ENCODE peak calls at places on chromosome 6, in ten cellular contexts. One of them, this sample, is unnamed.
A peak's percentile ranks its signal among the peaks of the same experiment; 100 is the strongest.

GRCh38 chr6:131023834-131024504 is 39.1 kb downstream of the EPB41L2 start:
- DNase-seq in astrocyte of the cerebellum: peak; percentile 42
- DNase-seq in progenitor cell of endocrine pancreas: no peak
- DNase-seq in MM.1S: no peak
- DNase-seq in pancreas: no peak
- DNase-seq in ovary: no peak
- DNase-seq in endodermal cell: no peak
- DNase-seq in left lung: no peak
- DNase-seq in GM13977: no peak
- DNase-seq in IMR-90: peak; percentile 82
- DNase-seq in this sample: peak; percentile 52

GRCh38 chr6:167572841-167573271 is 248.0 kb downstream of the TTLL2 start:
- DNase-seq in astrocyte of the cerebellum: no peak
- DNase-seq in progenitor cell of endocrine pancreas: no peak
- DNase-seq in MM.1S: no peak
- DNase-seq in pancreas: no peak
- DNase-seq in ovary: no peak
- DNase-seq in endodermal cell: peak; percentile 52
- DNase-seq in left lung: peak; percentile 62
- DNase-seq in GM13977: no peak
- DNase-seq in IMR-90: no peak
- DNase-seq in this sample: no peak

GRCh38 chr6:150098155-150098554 is 29.2 kb upstream of the ULBP3 start:
- DNase-seq in astrocyte of the cerebellum: no peak
- DNase-seq in progenitor cell of endocrine pancreas: no peak
- DNase-seq in MM.1S: no peak
- DNase-seq in pancreas: no peak
- DNase-seq in ovary: no peak
- DNase-seq in endodermal cell: no peak
- DNase-seq in left lung: no peak
- DNase-seq in GM13977: no peak
- DNase-seq in IMR-90: no peak
- DNase-seq in this sample: no peak

GRCh38 chr6:88492824-88493223 is 326.7 kb upstream of the CNR1 start:
- DNase-seq in astrocyte of the cerebellum: peak; percentile 34
- DNase-seq in progenitor cell of endocrine pancreas: no peak
- DNase-seq in MM.1S: peak; percentile 15
- DNase-seq in pancreas: no peak
- DNase-seq in ovary: no peak
- DNase-seq in endodermal cell: no peak
- DNase-seq in left lung: no peak
- DNase-seq in GM13977: no peak
- DNase-seq in IMR-90: peak; percentile 28
- DNase-seq in this sample: no peak

GRCh38 chr6:149950423-149950822 is 8.6 kb downstream of the ULBP2 start:
- DNase-seq in astrocyte of the cerebellum: no peak
- DNase-seq in progenitor cell of endocrine pancreas: no peak
- DNase-seq in MM.1S: no peak
- DNase-seq in pancreas: no peak
- DNase-seq in ovary: no peak
- DNase-seq in endodermal cell: peak; percentile 7
- DNase-seq in left lung: no peak
- DNase-seq in GM13977: no peak
- DNase-seq in IMR-90: no peak
- DNase-seq in this sample: no peak

GRCh38 chr6:44820366-44821158 is 433.1 kb downstream of the CDC5L start:
- DNase-seq in astrocyte of the cerebellum: no peak
- DNase-seq in progenitor cell of endocrine pancreas: no peak
- DNase-seq in MM.1S: no peak
- DNase-seq in pancreas: no peak
- DNase-seq in ovary: no peak
- DNase-seq in endodermal cell: no peak
- DNase-seq in left lung: no peak
- DNase-seq in GM13977: no peak
- DNase-seq in IMR-90: peak; percentile 13
- DNase-seq in this sample: no peak

GRCh38 chr6:126267621-126268020 is 72.3 kb upstream of the CENPW start:
- DNase-seq in astrocyte of the cerebellum: no peak
- DNase-seq in progenitor cell of endocrine pancreas: no peak
- DNase-seq in MM.1S: no peak
- DNase-seq in pancreas: no peak
- DNase-seq in ovary: no peak
- DNase-seq in endodermal cell: no peak
- DNase-seq in left lung: no peak
- DNase-seq in GM13977: no peak
- DNase-seq in IMR-90: no peak
- DNase-seq in this sample: no peak

GRCh38 chr6:106782524-106783265 is 153.3 kb downstream of the QRSL1 start:
- DNase-seq in astrocyte of the cerebellum: no peak
- DNase-seq in progenitor cell of endocrine pancreas: no peak
- DNase-seq in MM.1S: no peak
- DNase-seq in pancreas: peak; percentile 86
- DNase-seq in ovary: no peak
- DNase-seq in endodermal cell: no peak
- DNase-seq in left lung: no peak
- DNase-seq in GM13977: no peak
- DNase-seq in IMR-90: no peak
- DNase-seq in this sample: no peak

GRCh38 chr6:49550413-49551125 is at the start of gene C6orf141:
- DNase-seq in astrocyte of the cerebellum: no peak
- DNase-seq in progenitor cell of endocrine pancreas: peak; percentile 28
- DNase-seq in MM.1S: peak; percentile 61
- DNase-seq in pancreas: peak; percentile 41
- DNase-seq in ovary: no peak
- DNase-seq in endodermal cell: peak; percentile 92
- DNase-seq in left lung: peak; percentile 84
- DNase-seq in GM13977: peak; percentile 61
- DNase-seq in IMR-90: no peak
- DNase-seq in this sample: no peak

GRCh38 chr6:131173680-131174079 is 38.4 kb downstream of the AKAP7 start:
- DNase-seq in astrocyte of the cerebellum: peak; percentile 37
- DNase-seq in progenitor cell of endocrine pancreas: no peak
- DNase-seq in MM.1S: no peak
- DNase-seq in pancreas: no peak
- DNase-seq in ovary: no peak
- DNase-seq in endodermal cell: no peak
- DNase-seq in left lung: no peak
- DNase-seq in GM13977: no peak
- DNase-seq in IMR-90: peak; percentile 41
- DNase-seq in this sample: peak; percentile 37

GRCh38 chr6:132648356-132648755 is 10.6 kb downstream of the TAAR1 start:
- DNase-seq in astrocyte of the cerebellum: peak; percentile 57
- DNase-seq in progenitor cell of endocrine pancreas: no peak
- DNase-seq in MM.1S: no peak
- DNase-seq in pancreas: no peak
- DNase-seq in ovary: no peak
- DNase-seq in endodermal cell: no peak
- DNase-seq in left lung: no peak
- DNase-seq in GM13977: peak; percentile 9
- DNase-seq in IMR-90: peak; percentile 74
- DNase-seq in this sample: no peak

GRCh38 chr6:156359912-156360311 is 417.3 kb upstream of the ARID1B start:
- DNase-seq in astrocyte of the cerebellum: no peak
- DNase-seq in progenitor cell of endocrine pancreas: no peak
- DNase-seq in MM.1S: no peak
- DNase-seq in pancreas: no peak
- DNase-seq in ovary: no peak
- DNase-seq in endodermal cell: peak; percentile 90
- DNase-seq in left lung: no peak
- DNase-seq in GM13977: peak; percentile 15
- DNase-seq in IMR-90: no peak
- DNase-seq in this sample: no peak
- TF ChIP-seq CTCF in astrocyte of the cerebellum: no peak
- TF ChIP-seq CTCF in progenitor cell of endocrine pancreas: no peak
- TF ChIP-seq CTCF in MM.1S: peak; percentile 11
- TF ChIP-seq CTCF in pancreas: no peak
- TF ChIP-seq CTCF in ovary: no peak
- TF ChIP-seq CTCF in endodermal cell: peak; percentile 69
- TF ChIP-seq CTCF in left lung: no peak
- TF ChIP-seq CTCF in GM13977: peak; percentile 29
- TF ChIP-seq CTCF in IMR-90: no peak
- TF ChIP-seq CTCF in this sample: no peak

GRCh38 chr6:99013145-99013544 is 65.4 kb upstream of the FBXL4 start:
- DNase-seq in astrocyte of the cerebellum: peak; percentile 92
- DNase-seq in progenitor cell of endocrine pancreas: no peak
- DNase-seq in MM.1S: no peak
- DNase-seq in pancreas: no peak
- DNase-seq in ovary: no peak
- DNase-seq in endodermal cell: no peak
- DNase-seq in left lung: no peak
- DNase-seq in GM13977: no peak
- DNase-seq in IMR-90: peak; percentile 97
- DNase-seq in this sample: peak; percentile 100

GRCh38 chr6:99013661-99014458 is 66.1 kb upstream of the FBXL4 start:
- DNase-seq in astrocyte of the cerebellum: no peak
- DNase-seq in progenitor cell of endocrine pancreas: no peak
- DNase-seq in MM.1S: no peak
- DNase-seq in pancreas: no peak
- DNase-seq in ovary: no peak
- DNase-seq in endodermal cell: no peak
- DNase-seq in left lung: no peak
- DNase-seq in GM13977: no peak
- DNase-seq in IMR-90: peak; percentile 23
- DNase-seq in this sample: no peak

GRCh38 chr6:99019341-99019740 is 71.6 kb upstream of the FBXL4 start:
- DNase-seq in astrocyte of the cerebellum: no peak
- DNase-seq in progenitor cell of endocrine pancreas: no peak
- DNase-seq in MM.1S: no peak
- DNase-seq in pancreas: no peak
- DNase-seq in ovary: no peak
- DNase-seq in endodermal cell: no peak
- DNase-seq in left lung: no peak
- DNase-seq in GM13977: no peak
- DNase-seq in IMR-90: peak; percentile 45
- DNase-seq in this sample: peak; percentile 44

GRCh38 chr6:99011151-99011550 is 63.4 kb upstream of the FBXL4 start:
- DNase-seq in astrocyte of the cerebellum: no peak
- DNase-seq in progenitor cell of endocrine pancreas: no peak
- DNase-seq in MM.1S: no peak
- DNase-seq in pancreas: no peak
- DNase-seq in ovary: no peak
- DNase-seq in endodermal cell: no peak
- DNase-seq in left lung: no peak
- DNase-seq in GM13977: no peak
- DNase-seq in IMR-90: no peak
- DNase-seq in this sample: no peak

GRCh38 chr6:99016355-99016754 is 68.6 kb upstream of the FBXL4 start:
- DNase-seq in astrocyte of the cerebellum: peak; percentile 88
- DNase-seq in progenitor cell of endocrine pancreas: no peak
- DNase-seq in MM.1S: peak; percentile 63
- DNase-seq in pancreas: no peak
- DNase-seq in ovary: no peak
- DNase-seq in endodermal cell: no peak
- DNase-seq in left lung: no peak
- DNase-seq in GM13977: no peak
- DNase-seq in IMR-90: peak; percentile 67
- DNase-seq in this sample: peak; percentile 75
- TF ChIP-seq CTCF in astrocyte of the cerebellum: no peak
- TF ChIP-seq CTCF in progenitor cell of endocrine pancreas: no peak
- TF ChIP-seq CTCF in MM.1S: no peak
- TF ChIP-seq CTCF in pancreas: no peak
- TF ChIP-seq CTCF in ovary: no peak
- TF ChIP-seq CTCF in endodermal cell: no peak
- TF ChIP-seq CTCF in left lung: no peak
- TF ChIP-seq CTCF in GM13977: no peak
- TF ChIP-seq CTCF in IMR-90: no peak
- TF ChIP-seq CTCF in this sample: no peak

GRCh38 chr6:33171096-33171888 is 21.0 kb downstream of the COL11A2 start:
- DNase-seq in astrocyte of the cerebellum: no peak
- DNase-seq in progenitor cell of endocrine pancreas: no peak
- DNase-seq in MM.1S: no peak
- DNase-seq in pancreas: no peak
- DNase-seq in ovary: no peak
- DNase-seq in endodermal cell: no peak
- DNase-seq in left lung: no peak
- DNase-seq in GM13977: no peak
- DNase-seq in IMR-90: no peak
- DNase-seq in this sample: no peak
- TF ChIP-seq CTCF in astrocyte of the cerebellum: no peak
- TF ChIP-seq CTCF in progenitor cell of endocrine pancreas: no peak
- TF ChIP-seq CTCF in MM.1S: no peak
- TF ChIP-seq CTCF in pancreas: no peak
- TF ChIP-seq CTCF in ovary: no peak
- TF ChIP-seq CTCF in endodermal cell: no peak
- TF ChIP-seq CTCF in left lung: no peak
- TF ChIP-seq CTCF in GM13977: no peak
- TF ChIP-seq CTCF in IMR-90: no peak
- TF ChIP-seq CTCF in this sample: no peak

GRCh38 chr6:52502306-52503029 is 74.4 kb downstream of the TRAM2 start:
- DNase-seq in astrocyte of the cerebellum: no peak
- DNase-seq in progenitor cell of endocrine pancreas: no peak
- DNase-seq in MM.1S: no peak
- DNase-seq in pancreas: no peak
- DNase-seq in ovary: no peak
- DNase-seq in endodermal cell: no peak
- DNase-seq in left lung: no peak
- DNase-seq in GM13977: no peak
- DNase-seq in IMR-90: no peak
- DNase-seq in this sample: no peak

GRCh38 chr6:52505726-52506501 is 70.9 kb downstream of the TRAM2 start:
- DNase-seq in astrocyte of the cerebellum: no peak
- DNase-seq in progenitor cell of endocrine pancreas: no peak
- DNase-seq in MM.1S: no peak
- DNase-seq in pancreas: no peak
- DNase-seq in ovary: no peak
- DNase-seq in endodermal cell: peak; percentile 61
- DNase-seq in left lung: no peak
- DNase-seq in GM13977: no peak
- DNase-seq in IMR-90: no peak
- DNase-seq in this sample: no peak

GRCh38 chr6:52503853-52504777 is 72.7 kb downstream of the TRAM2 start:
- DNase-seq in astrocyte of the cerebellum: no peak
- DNase-seq in progenitor cell of endocrine pancreas: no peak
- DNase-seq in MM.1S: no peak
- DNase-seq in pancreas: peak; percentile 93
- DNase-seq in ovary: peak; percentile 59
- DNase-seq in endodermal cell: peak; percentile 54
- DNase-seq in left lung: peak; percentile 94
- DNase-seq in GM13977: peak; percentile 5
- DNase-seq in IMR-90: peak; percentile 72
- DNase-seq in this sample: peak; percentile 74

GRCh38 chr6:52504778-52505127 is 72.1 kb downstream of the TRAM2 start:
- DNase-seq in astrocyte of the cerebellum: no peak
- DNase-seq in progenitor cell of endocrine pancreas: no peak
- DNase-seq in MM.1S: no peak
- DNase-seq in pancreas: no peak
- DNase-seq in ovary: no peak
- DNase-seq in endodermal cell: no peak
- DNase-seq in left lung: no peak
- DNase-seq in GM13977: no peak
- DNase-seq in IMR-90: no peak
- DNase-seq in this sample: no peak

DNA sequence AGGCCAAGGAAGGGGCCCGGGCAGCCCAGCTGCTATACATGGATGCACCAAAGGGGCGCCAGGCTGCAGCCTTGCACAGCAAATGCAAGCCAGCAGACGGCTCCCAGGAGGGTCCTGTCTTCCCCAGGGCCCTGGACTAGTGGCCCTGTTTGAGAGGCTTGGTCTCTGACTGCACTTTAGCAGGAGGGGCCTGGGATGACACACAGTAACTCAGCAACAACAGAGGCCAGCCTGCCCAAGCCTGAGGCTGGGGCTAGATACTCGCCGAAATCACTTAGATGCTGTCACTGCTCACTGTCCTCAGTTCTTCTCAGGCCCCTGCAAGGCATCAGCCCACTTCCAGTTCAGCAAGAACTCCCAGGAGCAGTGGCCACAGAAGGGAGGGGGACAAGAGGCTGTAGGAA is 73.5 kb downstream of the TRAM2 start:
- DNase-seq in astrocyte of the cerebellum: no peak
- DNase-seq in progenitor cell of endocrine pancreas: no peak
- DNase-seq in MM.1S: no peak
- DNase-seq in pancreas: no peak
- DNase-seq in ovary: no peak
- DNase-seq in endodermal cell: peak; percentile 86
- DNase-seq in left lung: no peak
- DNase-seq in GM13977: no peak
- DNase-seq in IMR-90: no peak
- DNase-seq in this sample: no peak
- TF ChIP-seq CTCF in astrocyte of the cerebellum: peak; percentile 28
- TF ChIP-seq CTCF in progenitor cell of endocrine pancreas: no peak
- TF ChIP-seq CTCF in MM.1S: no peak
- TF ChIP-seq CTCF in pancreas: no peak
- TF ChIP-seq CTCF in ovary: no peak
- TF ChIP-seq CTCF in endodermal cell: peak; percentile 66
- TF ChIP-seq CTCF in left lung: no peak
- TF ChIP-seq CTCF in GM13977: no peak
- TF ChIP-seq CTCF in IMR-90: no peak
- TF ChIP-seq CTCF in this sample: no peak